ENCODE peak calls at places on chromosomes 11 and 22, in four cellular contexts. R, C, W and Z are unnamed samples.

GRCh38 chr11:133905677-133906156 is 51.1 kb downstream of the IGSF9B start:
- DNase-seq in R (no peak), C (peak), W (no peak), Z (no peak)

GRCh38 chr11:8002676-8003075 is 15.5 kb downstream of the EIF3F start:
- DNase-seq in R (no peak), C (no peak), W (no peak), Z (no peak)

GRCh38 chr11:128889657-128890213 is 1.4 kb upstream of the KCNJ5 start:
- DNase-seq in R (no peak), C (no peak), W (no peak), Z (no peak)

GRCh38 chr22:39317756-39318506 is 1.5 kb downstream of the RPL3 start:
- DNase-seq in R (no peak), C (no peak), W (no peak), Z (no peak)

GRCh38 chr11:13480198-13480597 is 15.6 kb downstream of the PTH start:
- DNase-seq in R (no peak), C (no peak), W (peak), Z (no peak)

GRCh38 chr11:98630736-98631135 is 390.0 kb upstream of the CNTN5 start:
- DNase-seq in R (no peak), C (no peak), W (no peak), Z (no peak)

GRCh38 chr11:118532091-118532490 is 1.1 kb downstream of the TMEM25 start:
- DNase-seq in R (no peak), C (no peak), W (no peak), Z (no peak)

GRCh38 chr22:20523118-20523983 is 15.9 kb downstream of the MED15 start:
- DNase-seq in R (no peak), C (peak), W (peak), Z (no peak)

GRCh38 chr11:111001986-111002616 is 243.4 kb upstream of the POU2AF2 start:
- DNase-seq in R (no peak), C (no peak), W (no peak), Z (no peak)

GRCh38 chr11:35066783-35067476 is 72.0 kb upstream of the CD44 start:
- DNase-seq in R (no peak), C (no peak), W (no peak), Z (no peak)

GRCh38 chr11:23112390-23112789 is 252.1 kb upstream of the CCDC179 start:
- DNase-seq in R (no peak), C (no peak), W (no peak), Z (no peak)

GRCh38 chr22:48739348-48740085 is 1088.2 kb downstream of the BRD1 start:
- DNase-seq in R (no peak), C (peak), W (no peak), Z (no peak)

GRCh38 chr11:61718613-61719302 is 33.7 kb upstream of the MYRF start:
- DNase-seq in R (no peak), C (no peak), W (peak), Z (no peak)

GRCh38 chr11:131592734-131593133 is 222.3 kb downstream of the NTM start:
- DNase-seq in R (no peak), C (no peak), W (no peak), Z (no peak)

GRCh38 chr11:121063728-121064127 is 37.3 kb upstream of the TECTA start:
- DNase-seq in R (no peak), C (no peak), W (peak), Z (no peak)

GRCh38 chr11:58622344-58622743 is at the start of gene CNTF:
- DNase-seq in R (no peak), C (no peak), W (no peak), Z (no peak)

GRCh38 chr22:25747245-25747944 is 5.4 kb downstream of the MYO18B start:
- DNase-seq in R (peak), C (no peak), W (peak), Z (no peak)

GRCh38 chr11:81071641-81072040 is 1630.8 kb upstream of the TENM4 start:
- DNase-seq in R (no peak), C (no peak), W (no peak), Z (no peak)

GRCh38 chr11:33310720-33311500 is 53.7 kb downstream of the HIPK3 start:
- DNase-seq in R (no peak), C (no peak), W (no peak), Z (no peak)

GRCh38 chr11:113778111-113778910 is 1.3 kb upstream of the CLDN25 start:
- DNase-seq in R (peak), C (no peak), W (no peak), Z (no peak)

GRCh38 chr11:96082002-96082899 is 158.3 kb upstream of the MTMR2 start:
- DNase-seq in R (no peak), C (no peak), W (peak), Z (no peak)

GRCh38 chr11:31875861-31876625 is 64.9 kb upstream of the PAX6 start:
- DNase-seq in R (no peak), C (no peak), W (no peak), Z (no peak)

GRCh38 chr22:39458443-39459083 is 1.8 kb downstream of the MGAT3 start:
- DNase-seq in R (no peak), C (no peak), W (no peak), Z (no peak)

GRCh38 chr11:113888848-113889247 is 13.5 kb upstream of the USP28 start:
- DNase-seq in R (no peak), C (no peak), W (no peak), Z (no peak)

GRCh38 chr11:47714554-47715081 is 551 bp downstream of the AGBL2 start:
- DNase-seq in R (no peak), C (no peak), W (no peak), Z (no peak)

GRCh38 chr22:38353142-38353629 is 36.0 kb upstream of the CSNK1E start:
- DNase-seq in R (peak), C (peak), W (peak), Z (no peak)

GRCh38 chr22:23698094-23698493 is 7.3 kb downstream of the RGL4 start:
- DNase-seq in R (no peak), C (no peak), W (no peak), Z (no peak)

GRCh38 chr11:27934830-27935145 is 173.2 kb downstream of the KIF18A start:
- DNase-seq in R (no peak), C (no peak), W (no peak), Z (no peak)

GRCh38 chr11:32890843-32891656 is 1.6 kb upstream of the QSER1 start:
- DNase-seq in R (no peak), C (no peak), W (peak), Z (no peak)

GRCh38 chr11:61955416-61956135 is 5.4 kb downstream of the BEST1 start:
- DNase-seq in R (no peak), C (no peak), W (no peak), Z (no peak)

GRCh38 chr11:75100314-75100713 is 3.6 kb upstream of the OR2AT4 start:
- DNase-seq in R (no peak), C (no peak), W (peak), Z (no peak)

GRCh38 chr11:47403135-47403534 is 5.3 kb upstream of the SLC39A13 start:
- DNase-seq in R (no peak), C (peak), W (no peak), Z (no peak)

GRCh38 chr11:111329306-111330204 is 31.2 kb downstream of the POU2AF3 start:
- DNase-seq in R (peak), C (no peak), W (no peak), Z (no peak)

GRCh38 chr11:128867277-128867676 is at the start of gene KCNJ1:
- DNase-seq in R (no peak), C (no peak), W (no peak), Z (no peak)

GRCh38 chr22:31538815-31539214 is 42.5 kb downstream of the SFI1 start:
- DNase-seq in R (no peak), C (no peak), W (no peak), Z (no peak)

GRCh38 chr11:73597956-73598718 is at the start of gene FAM168A:
- DNase-seq in R (peak), C (peak), W (peak), Z (peak)
- TF ChIP-seq CTCF in R (peak), C (no peak), W (peak), Z (no peak)

GRCh38 chr22:42994917-42995562 is 19.9 kb downstream of the PACSIN2 start:
- DNase-seq in R (peak), C (peak), W (no peak), Z (no peak)
- TF ChIP-seq POLR2A in R (peak), C (peak), W (no peak), Z (no peak)

GRCh38 chr11:116249561-116249960 is 523.2 kb downstream of the BUD13 start:
- DNase-seq in R (no peak), C (no peak), W (no peak), Z (no peak)
- TF ChIP-seq CTCF in R (no peak), C (no peak), W (no peak), Z (no peak)

GRCh38 chr22:29267462-29267857 is 321 bp downstream of the RHBDD3 start:
- DNase-seq in R (no peak), C (no peak), W (no peak), Z (no peak)

GRCh38 chr22:29268511-29269229 is 602 bp downstream of the EWSR1 start:
- DNase-seq in R (peak), C (peak), W (peak), Z (no peak)

GRCh38 chr22:29266564-29267461 is 968 bp downstream of the RHBDD3 start:
- DNase-seq in R (no peak), C (peak), W (peak), Z (no peak)

GRCh38 chr22:29269230-29269604 is 1.1 kb downstream of the EWSR1 start:
- DNase-seq in R (no peak), C (no peak), W (no peak), Z (no peak)

GRCh38 chr22:29267858-29268510 is at the start of the genes EWSR1 and RHBDD3:
- DNase-seq in R (peak), C (peak), W (peak), Z (peak)
- TF ChIP-seq POLR2A in R (peak), C (peak), W (peak), Z (no peak)

GRCh38 chr11:59678118-59678812 is 9.4 kb upstream of the PATL1 start:
- DNase-seq in R (no peak), C (no peak), W (no peak), Z (no peak)
- TF ChIP-seq CTCF in R (no peak), C (no peak), W (no peak), Z (no peak)

DNA sequence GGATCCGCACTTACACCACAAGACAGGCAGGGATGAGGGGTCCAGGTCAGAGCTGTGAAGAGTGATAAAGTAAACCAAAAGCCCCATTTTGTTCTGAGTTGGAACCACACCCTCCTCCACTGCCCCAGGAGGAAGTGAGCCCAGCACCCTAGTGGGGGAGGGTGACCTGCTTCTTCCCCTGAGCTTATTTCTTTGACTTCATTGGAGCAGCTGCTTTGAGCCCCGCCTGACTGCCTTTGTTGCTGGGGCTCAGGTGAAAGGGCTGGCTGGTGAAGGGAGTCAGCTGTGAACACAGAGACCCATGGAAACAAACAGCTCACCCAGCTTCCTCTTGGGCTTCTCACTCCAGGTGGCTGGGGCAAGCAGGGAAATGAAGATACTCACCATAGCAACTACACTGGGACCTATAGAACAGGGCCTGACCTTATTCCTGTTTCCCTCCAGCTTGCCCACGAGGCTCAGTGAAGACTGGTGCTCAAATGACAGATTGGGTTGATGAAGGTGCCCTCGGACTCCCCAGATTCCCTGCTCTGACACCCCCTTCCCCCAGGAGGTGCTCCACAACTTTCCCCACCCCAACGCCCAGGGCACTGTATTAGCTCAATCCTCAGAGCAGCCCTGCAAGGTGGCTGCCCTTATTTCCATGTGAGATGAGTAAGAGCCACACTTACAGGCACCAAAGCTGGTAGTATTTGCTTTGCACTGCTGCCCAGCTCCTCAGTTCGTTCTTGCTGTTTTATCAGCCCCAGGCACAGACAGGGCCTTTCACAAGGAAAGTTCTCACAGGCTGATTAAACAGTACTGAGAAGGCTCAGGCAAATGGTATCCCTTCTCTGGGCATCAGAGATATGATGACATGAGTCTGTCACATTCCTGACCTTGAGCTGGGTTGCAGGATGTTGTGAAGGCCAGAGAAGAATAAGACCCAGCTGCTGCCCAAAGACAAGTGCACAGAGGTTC is 2.4 kb downstream of the UCP2 start:
- DNase-seq in R (peak), C (peak), W (peak), Z (peak)
- TF ChIP-seq POLR2A in R (no peak), C (no peak), W (no peak), Z (no peak)

DNA sequence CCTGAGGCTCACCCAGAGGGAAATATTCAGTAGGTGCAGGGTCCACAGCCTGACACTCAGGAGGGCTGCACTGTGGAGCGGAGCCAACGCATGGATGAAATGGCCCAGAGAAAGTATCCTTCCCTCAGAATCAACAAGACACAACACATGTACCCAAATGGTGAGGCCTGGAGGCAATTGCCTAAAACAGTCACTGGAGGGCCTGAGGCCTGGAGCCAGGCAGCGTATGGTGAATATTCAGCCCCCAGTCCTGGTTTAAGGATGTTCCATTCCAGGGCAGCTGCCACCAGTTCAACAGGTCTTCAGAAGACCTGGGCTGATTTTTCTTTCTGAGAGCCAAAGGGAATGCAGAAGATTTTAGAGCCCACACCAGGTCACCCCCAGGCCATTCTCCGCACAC is 264.8 kb downstream of the INSC start:
- DNase-seq in R (no peak), C (no peak), W (no peak), Z (no peak)
- TF ChIP-seq CTCF in R (no peak), C (no peak), W (no peak), Z (no peak)

GRCh38 chr11:67117667-67118058 is 1.4 kb upstream of the KDM2A start:
- DNase-seq in R (peak), C (peak), W (no peak), Z (no peak)
- TF ChIP-seq POLR2A in R (no peak), C (no peak), W (no peak), Z (no peak)